ENCODE peak calls at places on chromosomes 7 and 10, in four cellular contexts. P, H, Q and K are unnamed samples.

GRCh38 chr10:79927111-79927828 is 21.6 kb downstream of the SFTPD start:
- DNase-seq in P (no peak), H (no peak), Q (no peak), K (no peak)

GRCh38 chr10:60570272-60570865 is 180.7 kb upstream of the ANK3 start:
- DNase-seq in P (no peak), H (no peak), Q (no peak), K (no peak)

GRCh38 chr10:31000071-31000787 is 31.4 kb downstream of the ZNF438 start:
- DNase-seq in P (no peak), H (no peak), Q (no peak), K (no peak)

GRCh38 chr7:37419496-37419895 is 29.2 kb downstream of the ELMO1 start:
- DNase-seq in P (no peak), H (no peak), Q (no peak), K (no peak)

GRCh38 chr10:123999261-123999660 is 94.1 kb downstream of the CHST15 start:
- DNase-seq in P (no peak), H (no peak), Q (no peak), K (no peak)

GRCh38 chr7:153389261-153389660 is 629.7 kb downstream of the ACTR3B start:
- DNase-seq in P (no peak), H (no peak), Q (no peak), K (no peak)

GRCh38 chr10:80289451-80290287 is at the start of gene MAT1A:
- DNase-seq in P (no peak), H (no peak), Q (peak), K (no peak)

GRCh38 chr7:26081627-26082026 is 70.4 kb upstream of the NFE2L3 start:
- DNase-seq in P (no peak), H (no peak), Q (no peak), K (no peak)

GRCh38 chr10:97669561-97669960 is 17.5 kb downstream of the AVPI1 start:
- DNase-seq in P (no peak), H (no peak), Q (no peak), K (no peak)

GRCh38 chr10:113058175-113058961 is 108.3 kb downstream of the TCF7L2 start:
- DNase-seq in P (no peak), H (no peak), Q (peak), K (no peak)

GRCh38 chr10:44380829-44381600 is 3.9 kb downstream of the CXCL12 start:
- DNase-seq in P (no peak), H (no peak), Q (no peak), K (no peak)

GRCh38 chr10:99850041-99850766 is 67.8 kb downstream of the ABCC2 start:
- DNase-seq in P (no peak), H (no peak), Q (no peak), K (no peak)

GRCh38 chr7:116876664-116877442 is 14.5 kb downstream of the CAPZA2 start:
- DNase-seq in P (no peak), H (no peak), Q (no peak), K (no peak)

GRCh38 chr10:21403256-21404015 is 122.0 kb downstream of the SKIDA1 start:
- DNase-seq in P (no peak), H (no peak), Q (no peak), K (no peak)

GRCh38 chr10:1183746-1184145 is 127.6 kb downstream of the WDR37 start:
- DNase-seq in P (no peak), H (no peak), Q (no peak), K (no peak)

GRCh38 chr10:47028466-47028865 is 117.2 kb downstream of the PTPN20 start:
- DNase-seq in P (no peak), H (no peak), Q (no peak), K (peak)

GRCh38 chr7:127689194-127689772 is 37.3 kb downstream of the SND1 start:
- DNase-seq in P (no peak), H (no peak), Q (no peak), K (no peak)

GRCh38 chr10:21372651-21373410 is 152.7 kb downstream of the SKIDA1 start:
- DNase-seq in P (no peak), H (peak), Q (peak), K (no peak)

GRCh38 chr7:47792521-47793121 is 155.6 kb downstream of the PKD1L1 start:
- DNase-seq in P (no peak), H (no peak), Q (peak), K (no peak)

GRCh38 chr10:13335881-13336280 is 12.2 kb downstream of the SEPHS1 start:
- DNase-seq in P (no peak), H (no peak), Q (no peak), K (no peak)

GRCh38 chr7:129376778-129377700 is 57.2 kb upstream of the STRIP2 start:
- DNase-seq in P (no peak), H (no peak), Q (no peak), K (no peak)

GRCh38 chr7:2038876-2039728 is 193.6 kb downstream of the MAD1L1 start:
- DNase-seq in P (no peak), H (no peak), Q (no peak), K (no peak)

GRCh38 chr7:131244259-131244852 is 83.3 kb upstream of the MKLN1 start:
- DNase-seq in P (no peak), H (peak), Q (peak), K (no peak)

GRCh38 chr10:124185074-124185473 is 91.7 kb upstream of the CHST15 start:
- DNase-seq in P (no peak), H (no peak), Q (no peak), K (no peak)

GRCh38 chr7:115631782-115632181 is 398.8 kb downstream of the TFEC start:
- DNase-seq in P (no peak), H (no peak), Q (no peak), K (no peak)

GRCh38 chr7:32059289-32060045 is 10.7 kb downstream of the PDE1C start:
- DNase-seq in P (no peak), H (no peak), Q (no peak), K (no peak)

GRCh38 chr7:3292694-3293093 is 8.4 kb upstream of the SDK1 start:
- DNase-seq in P (no peak), H (no peak), Q (no peak), K (no peak)

GRCh38 chr7:2906197-2906931 is 62.3 kb upstream of the GNA12 start:
- DNase-seq in P (no peak), H (no peak), Q (no peak), K (no peak)

GRCh38 chr10:116069856-116070255 is 203.2 kb downstream of the GFRA1 start:
- DNase-seq in P (no peak), H (no peak), Q (no peak), K (no peak)

GRCh38 chr10:48242160-48242904 is 32.2 kb downstream of the FRMPD2 start:
- DNase-seq in P (peak), H (no peak), Q (no peak), K (peak)

GRCh38 chr7:88095-88926 is 104.1 kb upstream of the FAM20C start:
- DNase-seq in P (peak), H (no peak), Q (no peak), K (no peak)

GRCh38 chr7:86280150-86280549 is 363.6 kb upstream of the GRM3 start:
- DNase-seq in P (no peak), H (no peak), Q (no peak), K (no peak)

GRCh38 chr10:91705948-91706670 is 73.2 kb upstream of the PPP1R3C start:
- DNase-seq in P (no peak), H (no peak), Q (no peak), K (no peak)

GRCh38 chr7:1802899-1803298 is 132.8 kb downstream of the ELFN1 start:
- DNase-seq in P (no peak), H (no peak), Q (no peak), K (peak)

GRCh38 chr7:57385668-57386067 is 64.3 kb upstream of the ZNF716 start:
- DNase-seq in P (no peak), H (no peak), Q (no peak), K (no peak)

GRCh38 chr7:115911466-115911865 is 119.1 kb downstream of the TFEC start:
- DNase-seq in P (no peak), H (no peak), Q (no peak), K (no peak)

GRCh38 chr7:12570148-12570528 is 382 bp upstream of the SCIN start:
- DNase-seq in P (no peak), H (peak), Q (no peak), K (no peak)

GRCh38 chr10:126437661-126438406 is 49.6 kb upstream of the ADAM12 start:
- DNase-seq in P (no peak), H (no peak), Q (no peak), K (no peak)

GRCh38 chr10:79244841-79245504 is 102.3 kb upstream of the PPIF start:
- DNase-seq in P (no peak), H (no peak), Q (no peak), K (no peak)

GRCh38 chr7:107244613-107245012 is 75.8 kb downstream of the HBP1 start:
- DNase-seq in P (no peak), H (no peak), Q (no peak), K (no peak)
- TF ChIP-seq CTCF in P (no peak), H (no peak), Q (no peak), K (no peak)

GRCh38 chr10:77501846-77502251 is 135.8 kb downstream of the KCNMA1 start:
- DNase-seq in P (no peak), H (no peak), Q (peak), K (no peak)
- TF ChIP-seq CTCF in P (no peak), H (no peak), Q (no peak), K (no peak)

DNA sequence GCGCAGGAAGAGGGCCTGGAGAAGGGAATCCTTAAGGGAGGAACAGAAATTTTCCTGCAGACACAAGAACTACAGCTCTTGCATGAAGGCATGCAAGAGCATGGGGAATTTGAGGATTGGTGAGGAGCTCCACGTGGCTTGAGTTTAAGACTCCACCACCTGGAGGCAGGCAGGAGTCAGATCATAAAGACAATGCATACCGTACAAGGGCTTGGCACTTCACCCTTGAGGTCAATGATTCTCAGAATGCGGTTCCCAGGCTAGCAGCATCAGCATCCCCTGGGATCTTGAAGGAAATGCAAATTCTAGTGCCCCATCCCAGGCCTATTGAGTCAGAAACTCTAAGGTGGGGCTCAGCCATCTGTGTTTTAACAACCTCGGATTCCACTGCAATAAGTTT is 143.8 kb downstream of the C7orf25 start:
- DNase-seq in P (no peak), H (no peak), Q (no peak), K (no peak)
- TF ChIP-seq CTCF in P (no peak), H (no peak), Q (no peak), K (no peak)

GRCh38 chr7:40507166-40507565 is 372.4 kb downstream of the SUGCT start:
- DNase-seq in P (no peak), H (no peak), Q (no peak), K (no peak)
- TF ChIP-seq CTCF in P (no peak), H (peak), Q (peak), K (peak)

GRCh38 chr10:75922435-75922834 is 491.0 kb downstream of the LRMDA start:
- DNase-seq in P (no peak), H (no peak), Q (no peak), K (no peak)
- TF ChIP-seq CTCF in P (no peak), H (peak), Q (peak), K (peak)